ENCODE peak calls at places on chromosome 1, in five cellular contexts. X is cardiac muscle cell, E is mesenchymal stem cell, S is ureter, D is H9. R is an unnamed sample.
A peak's percentile ranks its signal among the peaks of the same experiment; 100 is the strongest.

GRCh38 chr1:156691665-156692408 is 13.5 kb downstream of the CRABP2 start:
- DNase-seq in S (no peak), X (no peak), D (no peak), E (peak; percentile 50), R (no peak)

GRCh38 chr1:175902281-175902680 is 158.9 kb upstream of the TNR start:
- DNase-seq in X (no peak), S (no peak), D (no peak), E (no peak), R (no peak)

GRCh38 chr1:180136311-180136967 is 18.2 kb upstream of the QSOX1 start:
- DNase-seq in X (no peak), D (no peak), E (no peak), S (no peak), R (no peak)

GRCh38 chr1:11858968-11859871 is 475 bp upstream of the NPPB start:
- DNase-seq in D (peak; percentile 85), X (peak; percentile 77), S (peak; percentile 64), E (peak; percentile 62), R (no peak)

GRCh38 chr1:94093996-94094395 is 27.0 kb downstream of the ABCA4 start:
- DNase-seq in E (no peak), D (no peak), S (no peak), X (peak; percentile 67), R (no peak)

GRCh38 chr1:220556641-220557040 is 28.7 kb downstream of the MARK1 start:
- DNase-seq in S (no peak), E (no peak), D (no peak), X (no peak), R (no peak)

GRCh38 chr1:110538082-110538481 is 19.1 kb upstream of the KCNA10 start:
- DNase-seq in E (no peak), X (no peak), D (no peak), S (no peak), R (no peak)

GRCh38 chr1:43706598-43707190 is 642 bp upstream of the ST3GAL3 start:
- DNase-seq in S (no peak), E (no peak), X (peak; percentile 39), D (peak; percentile 72), R (no peak)

GRCh38 chr1:70778934-70779333 is 268.7 kb downstream of the PTGER3 start:
- DNase-seq in E (no peak), D (no peak), X (no peak), S (no peak), R (no peak)

GRCh38 chr1:78650114-78650513 is 483 bp downstream of the IFI44 start:
- DNase-seq in S (no peak), D (no peak), E (no peak), X (peak; percentile 12), R (no peak)

GRCh38 chr1:173733912-173734311 is 19.1 kb downstream of the KLHL20 start:
- DNase-seq in S (no peak), X (no peak), D (no peak), E (no peak), R (no peak)

GRCh38 chr1:28248273-28249012 is 10.9 kb upstream of the SESN2 start:
- DNase-seq in S (peak; percentile 82), E (peak; percentile 79), D (peak; percentile 79), X (peak; percentile 87), R (peak; percentile 82)

GRCh38 chr1:161082996-161083742 is 6.2 kb downstream of the NECTIN4 start:
- DNase-seq in E (peak; percentile 97), S (peak; percentile 95), D (no peak), X (peak; percentile 94), R (peak; percentile 39)

GRCh38 chr1:221335161-221336101 is 406.5 kb downstream of the DUSP10 start:
- DNase-seq in D (no peak), S (peak; percentile 51), X (peak; percentile 78), E (peak; percentile 98), R (peak; percentile 24)

GRCh38 chr1:225427249-225428065 is at the start of gene LBR:
- DNase-seq in E (peak; percentile 62), D (no peak), S (no peak), X (peak; percentile 47), R (no peak)

GRCh38 chr1:13585996-13586395 is 2.4 kb downstream of the PDPN start:
- DNase-seq in E (no peak), X (no peak), D (no peak), S (no peak), R (no peak)

GRCh38 chr1:72282271-72282656 is at the start of gene NEGR1:
- DNase-seq in X (peak; percentile 71), E (no peak), S (peak; percentile 48), D (peak; percentile 60), R (no peak)